ENCODE peak calls at places on chromosomes 7 and 10, in eight cellular contexts. L, Q, T, F, C, A, W and Z are unnamed samples.

GRCh38 chr10:96205580-96205979 is 65.8 kb downstream of the BLNK start:
- DNase-seq in F (no peak), Q (no peak), A (no peak), W (no peak), L (no peak), T (no peak), C (no peak), Z (no peak)

GRCh38 chr7:26375604-26376207 is 84.0 kb downstream of the SNX10 start:
- DNase-seq in A (no peak), F (no peak), Q (no peak), W (no peak), T (no peak), C (no peak), L (no peak), Z (no peak)

GRCh38 chr7:44587843-44588711 is 6.0 kb upstream of the TMED4 start:
- DNase-seq in W (no peak), T (no peak), Q (no peak), L (no peak), F (peak; percentile 55), C (peak; percentile 77), A (peak; percentile 51), Z (peak; percentile 58)

GRCh38 chr7:30487371-30487770 is 8.8 kb upstream of the NOD1 start:
- DNase-seq in W (no peak), T (no peak), L (no peak), F (no peak), C (no peak), Q (no peak), A (no peak), Z (no peak)

GRCh38 chr7:47268826-47269465 is 313.0 kb downstream of the TNS3 start:
- DNase-seq in F (no peak), C (no peak), W (no peak), A (no peak), Q (no peak), L (no peak), T (no peak), Z (no peak)

GRCh38 chr7:65462148-65462716 is 88.6 kb downstream of the ZNF92 start:
- DNase-seq in L (no peak), A (no peak), Q (no peak), T (no peak), W (no peak), F (no peak), C (no peak), Z (no peak)

GRCh38 chr7:120856621-120857352 is 1.2 kb downstream of the TSPAN12 start:
- DNase-seq in Q (peak; percentile 63), C (peak; percentile 21), F (peak; percentile 33), T (no peak), L (peak; percentile 62), A (no peak), W (peak; percentile 48), Z (peak; percentile 16)

GRCh38 chr7:75727881-75728592 is 10.7 kb downstream of the HIP1 start:
- DNase-seq in Q (no peak), T (no peak), C (no peak), L (no peak), F (no peak), A (peak; percentile 34), W (peak; percentile 91), Z (peak; percentile 85)

GRCh38 chr7:22675436-22675835 is 51.6 kb upstream of the IL6 start:
- DNase-seq in F (peak; percentile 15), T (no peak), W (no peak), Q (no peak), A (no peak), C (no peak), L (no peak), Z (no peak)

GRCh38 chr10:8055420-8056349 is 1.2 kb downstream of the GATA3 start:
- DNase-seq in L (no peak), Q (peak; percentile 37), T (no peak), C (no peak), W (no peak), F (no peak), A (no peak), Z (no peak)

GRCh38 chr7:47453093-47454056 is 128.5 kb downstream of the TNS3 start:
- DNase-seq in Q (peak; percentile 78), W (peak; percentile 85), T (peak; percentile 74), L (peak; percentile 91), C (peak; percentile 96), F (peak; percentile 43), A (no peak), Z (peak; percentile 22)

DNA sequence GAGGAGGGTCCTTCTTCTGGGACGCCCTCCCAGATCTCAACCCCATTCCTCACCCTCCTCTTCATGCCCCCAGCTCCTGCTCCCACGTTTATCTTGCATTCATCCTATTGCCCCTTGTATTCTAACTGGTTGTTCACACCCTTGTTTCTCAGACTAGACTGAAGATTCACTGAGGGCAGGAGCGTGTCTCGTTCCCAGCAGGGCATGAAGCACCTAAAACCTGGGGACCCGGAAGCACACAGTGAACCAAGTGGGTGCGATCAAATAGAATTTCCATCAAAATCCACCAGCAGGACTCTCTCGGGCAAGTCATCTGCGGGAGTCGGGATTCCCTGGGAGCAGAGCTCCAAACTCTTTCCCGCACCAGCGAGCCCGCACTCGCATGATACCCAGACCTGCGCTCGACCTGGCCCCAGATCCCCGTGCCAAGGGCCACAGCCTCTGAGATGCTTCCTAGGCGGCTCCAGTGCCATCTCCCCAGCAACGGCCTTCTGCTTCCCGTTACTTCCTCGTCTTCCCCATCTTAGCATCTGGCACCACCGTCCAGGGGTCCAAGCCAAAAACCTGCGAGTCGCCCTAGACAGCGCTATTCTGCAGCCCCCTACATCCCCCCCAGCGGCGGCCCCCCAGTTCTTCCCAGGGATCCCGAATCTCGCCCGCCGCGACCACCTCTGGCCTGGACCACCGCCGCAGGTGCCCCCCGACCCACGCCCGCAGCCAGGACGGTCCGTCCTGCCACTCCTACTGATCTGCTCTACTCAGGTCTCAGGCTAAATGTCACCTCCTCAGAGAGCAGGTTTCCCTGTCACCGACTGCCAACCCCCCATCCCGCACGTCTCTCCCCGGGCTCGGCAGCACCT is 6.1 kb upstream of the GBX1 start:
- DNase-seq in C (no peak), T (no peak), F (no peak), W (no peak), L (no peak), A (no peak), Q (no peak), Z (no peak)
- H3K27me3 ChIP-seq in C (peaks cover 19% of the 10 kb centered on the region), T (peaks cover 54% of the 10 kb centered on the region), F (peaks cover 32% of the 10 kb centered on the region), W (peaks cover 56% of the 10 kb centered on the region), L (no peaks in the 10 kb centered on the region), A (no peaks in the 10 kb centered on the region), Q (peaks cover 4% of the 10 kb centered on the region), Z (no peaks in the 10 kb centered on the region)

DNA sequence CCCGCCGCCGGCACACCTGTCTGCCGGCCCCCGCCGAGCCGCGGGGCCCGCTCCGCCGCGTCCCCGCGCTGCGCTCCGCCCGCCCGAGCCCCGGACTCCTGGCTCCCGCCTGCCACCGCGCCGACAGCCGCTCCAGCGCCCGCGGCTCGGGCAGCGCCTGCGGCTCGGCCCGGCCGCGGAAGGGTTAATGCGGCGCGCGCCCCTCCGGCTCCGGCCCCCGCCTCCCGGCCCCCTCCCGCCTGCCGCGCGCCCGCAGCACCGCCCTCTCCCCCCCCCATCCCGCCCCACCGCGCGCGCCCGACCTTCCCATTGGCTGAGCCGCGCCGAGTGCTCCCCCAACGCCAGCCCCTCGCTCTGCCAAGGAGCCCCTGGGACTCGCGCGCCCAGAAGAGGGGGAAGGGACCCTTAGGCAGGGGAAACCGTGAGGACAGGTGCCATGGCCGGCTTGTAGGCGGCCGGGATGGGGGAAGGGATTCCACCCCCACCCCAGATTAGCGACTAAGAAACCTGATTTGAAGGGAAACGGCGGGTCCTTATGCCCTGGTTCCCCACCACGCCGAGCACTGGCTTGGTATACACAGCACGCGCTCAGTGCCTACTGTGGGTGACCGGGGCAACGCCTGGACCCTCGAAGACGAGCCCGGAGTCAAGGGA is at the start of gene KCNH2:
- DNase-seq in W (no peak), Q (no peak), A (peak; percentile 19), F (peak; percentile 59), L (no peak), C (no peak), T (no peak), Z (no peak)
- H3K27me3 ChIP-seq in W (peaks cover 84% of the 10 kb centered on the region), Q (no peaks in the 10 kb centered on the region), A (peaks cover 17% of the 10 kb centered on the region), F (peaks cover 51% of the 10 kb centered on the region), L (no peaks in the 10 kb centered on the region), C (peaks cover 54% of the 10 kb centered on the region), T (peaks cover 69% of the 10 kb centered on the region), Z (peaks cover 2% of the 10 kb centered on the region)

GRCh38 chr7:19116121-19117080 is 1.0 kb downstream of the TWIST1 start:
- DNase-seq in A (no peak), T (no peak), W (no peak), F (no peak), L (no peak), C (peak; percentile 30), Q (peak; percentile 22), Z (no peak)

GRCh38 chr7:19119372-19119771 is 1.9 kb upstream of the TWIST1 start:
- DNase-seq in C (no peak), L (no peak), F (no peak), W (no peak), Q (no peak), T (no peak), A (no peak), Z (no peak)

GRCh38 chr7:19118896-19119301 is 1.5 kb upstream of the TWIST1 start:
- DNase-seq in L (peak; percentile 59), F (no peak), W (no peak), C (no peak), A (no peak), T (no peak), Q (no peak), Z (no peak)

GRCh38 chr7:19117870-19118608 is 603 bp upstream of the TWIST1 start:
- DNase-seq in W (no peak), F (no peak), C (no peak), Q (peak; percentile 14), T (no peak), L (no peak), A (no peak), Z (no peak)

DNA sequence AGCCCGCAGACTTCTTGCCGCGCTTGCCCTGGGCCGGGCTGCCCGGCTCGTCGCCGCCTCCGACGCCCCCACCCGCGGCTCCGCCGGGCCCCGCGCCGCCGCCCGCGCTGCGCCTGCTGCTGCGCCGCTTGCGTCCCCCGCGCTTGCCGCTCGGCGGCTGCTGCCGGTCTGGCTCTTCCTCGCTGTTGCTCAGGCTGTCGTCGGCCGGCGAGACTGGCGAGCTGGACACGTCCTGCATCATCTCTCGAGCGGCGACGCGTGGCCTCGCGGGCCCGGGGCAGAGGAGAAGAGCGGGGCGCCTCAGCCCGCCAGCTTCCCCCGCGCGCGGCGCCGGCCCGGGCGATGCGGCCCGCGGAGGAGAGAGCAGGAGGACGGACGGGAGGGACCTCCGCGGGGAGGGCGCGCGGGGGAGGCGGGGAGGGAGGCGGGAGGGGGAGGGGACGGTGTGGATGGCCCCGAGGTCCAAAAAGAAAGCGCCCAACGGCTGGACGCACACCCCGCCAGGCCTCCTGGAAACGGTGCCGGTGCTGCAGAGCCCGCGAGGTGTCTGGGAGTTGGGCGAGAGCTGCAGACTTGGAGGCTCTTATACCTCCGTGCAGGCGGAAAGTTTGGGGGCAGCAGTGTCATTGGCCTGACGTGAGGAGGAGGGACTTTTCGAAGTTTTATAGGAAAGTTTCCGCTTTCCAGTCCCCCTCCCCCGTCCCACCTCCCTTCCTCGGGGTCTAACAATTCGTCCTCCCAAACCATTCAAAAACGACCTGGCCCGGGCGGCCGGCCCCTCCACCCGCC is at the start of gene TWIST1:
- DNase-seq in F (peak; percentile 46), T (peak; percentile 86), W (no peak), L (peak; percentile 75), Q (peak; percentile 24), C (peak; percentile 75), A (no peak), Z (no peak)
- H3K27me3 ChIP-seq in F (peaks cover 96% of the 10 kb centered on the region), T (no peaks in the 10 kb centered on the region), W (peaks cover 96% of the 10 kb centered on the region), L (peaks cover 5% of the 10 kb centered on the region), Q (peaks cover 2% of the 10 kb centered on the region), C (peaks cover 6% of the 10 kb centered on the region), A (peaks cover 20% of the 10 kb centered on the region), Z (peaks cover 16% of the 10 kb centered on the region)

DNA sequence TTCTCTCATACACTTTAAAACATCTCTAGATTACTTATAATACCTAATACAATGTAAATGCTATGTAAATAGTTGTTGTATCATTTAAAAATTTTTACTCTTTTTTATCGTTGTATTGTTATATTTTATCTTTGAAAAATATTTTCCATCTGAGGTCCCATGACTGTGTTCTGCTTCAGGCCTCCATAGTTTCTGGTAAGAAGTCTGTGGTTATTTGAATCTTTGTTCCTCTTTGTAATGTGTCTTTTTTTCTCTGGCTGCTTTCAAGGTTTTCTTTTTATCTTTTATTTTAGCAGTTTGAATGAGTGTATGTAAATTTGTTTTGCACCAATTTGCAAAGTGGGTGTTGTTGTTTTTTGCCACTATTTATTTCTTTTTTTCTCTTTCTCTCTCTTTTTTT is 263.1 kb downstream of the RPS24 start:
- DNase-seq in C (no peak), A (no peak), T (no peak), Q (no peak), L (no peak), F (no peak), W (no peak), Z (no peak)
- H3K27me3 ChIP-seq in C (no peaks in the 10 kb centered on the region), A (no peaks in the 10 kb centered on the region), T (no peaks in the 10 kb centered on the region), Q (no peaks in the 10 kb centered on the region), L (no peaks in the 10 kb centered on the region), F (no peaks in the 10 kb centered on the region), W (no peaks in the 10 kb centered on the region), Z (no peaks in the 10 kb centered on the region)